ENCODE peak calls at places on chromosome X, in seven cellular contexts. One of them, this sample, is unnamed. For H3K4me1, the result is how much of the 10 kb centered on the place peaks cover.

GRCh38 chrX:83495882-83496281 is 12.2 kb upstream of the POU3F4 start:
- DNase-seq in prostate gland: no peak
- DNase-seq in colonic mucosa: no peak
- DNase-seq in cardiac muscle cell: no peak
- DNase-seq in uterus: no peak
- DNase-seq in stomach: no peak
- DNase-seq in IMR-90: no peak
- DNase-seq in this sample: no peak

GRCh38 chrX:120671963-120672362 is 42.1 kb upstream of the C1GALT1C1 start:
- DNase-seq in cardiac muscle cell: peak
- DNase-seq in prostate gland: no peak
- DNase-seq in colonic mucosa: no peak
- DNase-seq in IMR-90: no peak
- DNase-seq in uterus: no peak
- DNase-seq in stomach: no peak
- DNase-seq in this sample: no peak

GRCh38 chrX:136694491-136695087 is 46.6 kb downstream of the CD40LG start:
- DNase-seq in cardiac muscle cell: peak
- DNase-seq in uterus: no peak
- DNase-seq in colonic mucosa: no peak
- DNase-seq in prostate gland: no peak
- DNase-seq in IMR-90: peak
- DNase-seq in stomach: no peak
- DNase-seq in this sample: no peak

GRCh38 chrX:16640823-16641222 is 9.1 kb upstream of the S100G start:
- DNase-seq in colonic mucosa: no peak
- DNase-seq in uterus: no peak
- DNase-seq in prostate gland: no peak
- DNase-seq in IMR-90: no peak
- DNase-seq in cardiac muscle cell: no peak
- DNase-seq in stomach: no peak
- DNase-seq in this sample: no peak

GRCh38 chrX:123962006-123962485 is 540 bp downstream of the STAG2 start:
- DNase-seq in uterus: no peak
- DNase-seq in stomach: no peak
- DNase-seq in cardiac muscle cell: peak
- DNase-seq in prostate gland: no peak
- DNase-seq in colonic mucosa: no peak
- DNase-seq in IMR-90: no peak
- DNase-seq in this sample: peak

GRCh38 chrX:133215747-133216146 is 2.4 kb downstream of the TFDP3 start:
- DNase-seq in colonic mucosa: peak
- DNase-seq in stomach: no peak
- DNase-seq in prostate gland: no peak
- DNase-seq in IMR-90: peak
- DNase-seq in uterus: no peak
- DNase-seq in cardiac muscle cell: peak
- DNase-seq in this sample: no peak

GRCh38 chrX:23694606-23695005 is 27.3 kb downstream of the PRDX4 start:
- DNase-seq in uterus: peak
- DNase-seq in prostate gland: peak
- DNase-seq in colonic mucosa: peak
- DNase-seq in IMR-90: peak
- DNase-seq in stomach: peak
- DNase-seq in cardiac muscle cell: peak
- DNase-seq in this sample: peak

GRCh38 chrX:121011254-121011653 is 25.7 kb upstream of the CT47A1 start:
- DNase-seq in IMR-90: no peak
- DNase-seq in prostate gland: no peak
- DNase-seq in stomach: no peak
- DNase-seq in uterus: no peak
- DNase-seq in colonic mucosa: no peak
- DNase-seq in cardiac muscle cell: no peak
- DNase-seq in this sample: no peak

GRCh38 chrX:132041016-132041415 is 17.9 kb downstream of the STK26 start:
- DNase-seq in prostate gland: no peak
- DNase-seq in uterus: no peak
- DNase-seq in cardiac muscle cell: peak
- DNase-seq in colonic mucosa: no peak
- DNase-seq in stomach: no peak
- DNase-seq in IMR-90: no peak
- DNase-seq in this sample: peak

GRCh38 chrX:136039968-136040367 is 54.7 kb downstream of the SLC9A6 start:
- DNase-seq in cardiac muscle cell: no peak
- DNase-seq in prostate gland: no peak
- DNase-seq in stomach: no peak
- DNase-seq in colonic mucosa: no peak
- DNase-seq in uterus: no peak
- DNase-seq in IMR-90: no peak
- DNase-seq in this sample: no peak

GRCh38 chrX:47146121-47146935 is 1.3 kb downstream of the RBM10 start:
- DNase-seq in stomach: no peak
- DNase-seq in uterus: no peak
- DNase-seq in cardiac muscle cell: no peak
- DNase-seq in colonic mucosa: peak
- DNase-seq in prostate gland: no peak
- DNase-seq in IMR-90: no peak
- DNase-seq in this sample: no peak

GRCh38 chrX:153645921-153646481 is 1.0 kb upstream of the DUSP9 start:
- DNase-seq in cardiac muscle cell: no peak
- DNase-seq in prostate gland: no peak
- DNase-seq in stomach: no peak
- DNase-seq in uterus: peak
- DNase-seq in IMR-90: no peak
- DNase-seq in colonic mucosa: no peak
- DNase-seq in this sample: no peak

GRCh38 chrX:153981771-153982533 is 9.4 kb downstream of the TMEM187 start:
- DNase-seq in stomach: no peak
- DNase-seq in uterus: peak
- DNase-seq in colonic mucosa: no peak
- DNase-seq in cardiac muscle cell: no peak
- DNase-seq in IMR-90: no peak
- DNase-seq in prostate gland: no peak
- DNase-seq in this sample: no peak

GRCh38 chrX:55107262-55107661 is 18.4 kb downstream of the PAGE2 start:
- DNase-seq in cardiac muscle cell: no peak
- DNase-seq in colonic mucosa: no peak
- DNase-seq in IMR-90: no peak
- DNase-seq in prostate gland: no peak
- DNase-seq in stomach: no peak
- DNase-seq in uterus: no peak
- DNase-seq in this sample: no peak

GRCh38 chrX:55111578-55112254 is 22.9 kb downstream of the PAGE2 start:
- DNase-seq in colonic mucosa: no peak
- DNase-seq in IMR-90: no peak
- DNase-seq in uterus: no peak
- DNase-seq in stomach: no peak
- DNase-seq in prostate gland: no peak
- DNase-seq in cardiac muscle cell: no peak
- DNase-seq in this sample: no peak

GRCh38 chrX:55107911-55108310 is 19.1 kb downstream of the PAGE2 start:
- DNase-seq in IMR-90: no peak
- DNase-seq in colonic mucosa: no peak
- DNase-seq in uterus: no peak
- DNase-seq in stomach: no peak
- DNase-seq in cardiac muscle cell: no peak
- DNase-seq in prostate gland: no peak
- DNase-seq in this sample: peak

DNA sequence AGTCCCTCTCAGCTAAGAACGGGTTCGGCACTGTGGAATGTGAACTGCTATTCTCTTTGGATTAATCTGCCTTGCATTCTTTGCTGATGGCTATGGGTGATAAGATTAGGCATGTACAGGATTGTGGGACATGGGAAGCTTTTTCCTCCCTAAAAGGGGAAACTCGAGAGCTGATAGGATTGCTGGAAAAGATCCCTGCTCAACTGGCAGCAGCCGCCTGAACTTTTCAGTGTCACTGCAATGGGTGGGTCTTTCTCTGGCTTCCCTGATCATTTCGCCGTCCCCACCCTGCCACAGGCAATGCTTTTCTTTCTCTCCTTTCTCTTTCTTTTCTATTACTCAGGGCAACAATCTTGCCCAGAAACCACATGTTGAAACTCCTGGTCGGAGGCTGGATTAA is 20.5 kb downstream of the PAGE2 start:
- DNase-seq in prostate gland: no peak
- DNase-seq in colonic mucosa: no peak
- DNase-seq in IMR-90: no peak
- DNase-seq in stomach: no peak
- DNase-seq in uterus: no peak
- DNase-seq in cardiac muscle cell: peak
- DNase-seq in this sample: no peak
- H3K4me1 ChIP-seq in prostate gland: under half
- H3K4me1 ChIP-seq in colonic mucosa: under half
- H3K4me1 ChIP-seq in IMR-90: under half
- H3K4me1 ChIP-seq in stomach: under half
- H3K4me1 ChIP-seq in uterus: under half
- H3K4me1 ChIP-seq in cardiac muscle cell: under half
- H3K4me1 ChIP-seq in this sample: under half

GRCh38 chrX:110159235-110159634 is 156.3 kb downstream of the TMEM164 start:
- DNase-seq in prostate gland: no peak
- DNase-seq in colonic mucosa: no peak
- DNase-seq in IMR-90: no peak
- DNase-seq in uterus: no peak
- DNase-seq in stomach: no peak
- DNase-seq in cardiac muscle cell: no peak
- DNase-seq in this sample: no peak
- TF ChIP-seq CTCF in prostate gland: no peak
- TF ChIP-seq CTCF in colonic mucosa: no peak
- TF ChIP-seq CTCF in IMR-90: no peak
- TF ChIP-seq CTCF in uterus: no peak
- TF ChIP-seq CTCF in stomach: no peak
- TF ChIP-seq CTCF in cardiac muscle cell: no peak
- TF ChIP-seq CTCF in this sample: no peak

GRCh38 chrX:65689377-65689776 is 21.9 kb downstream of the MSN start:
- DNase-seq in cardiac muscle cell: no peak
- DNase-seq in IMR-90: no peak
- DNase-seq in stomach: no peak
- DNase-seq in uterus: no peak
- DNase-seq in prostate gland: no peak
- DNase-seq in colonic mucosa: no peak
- DNase-seq in this sample: peak
- H3K4me1 ChIP-seq in cardiac muscle cell: under half
- H3K4me1 ChIP-seq in IMR-90: under half
- H3K4me1 ChIP-seq in stomach: half or more
- H3K4me1 ChIP-seq in uterus: under half
- H3K4me1 ChIP-seq in prostate gland: under half
- H3K4me1 ChIP-seq in colonic mucosa: under half
- H3K4me1 ChIP-seq in this sample: under half

DNA sequence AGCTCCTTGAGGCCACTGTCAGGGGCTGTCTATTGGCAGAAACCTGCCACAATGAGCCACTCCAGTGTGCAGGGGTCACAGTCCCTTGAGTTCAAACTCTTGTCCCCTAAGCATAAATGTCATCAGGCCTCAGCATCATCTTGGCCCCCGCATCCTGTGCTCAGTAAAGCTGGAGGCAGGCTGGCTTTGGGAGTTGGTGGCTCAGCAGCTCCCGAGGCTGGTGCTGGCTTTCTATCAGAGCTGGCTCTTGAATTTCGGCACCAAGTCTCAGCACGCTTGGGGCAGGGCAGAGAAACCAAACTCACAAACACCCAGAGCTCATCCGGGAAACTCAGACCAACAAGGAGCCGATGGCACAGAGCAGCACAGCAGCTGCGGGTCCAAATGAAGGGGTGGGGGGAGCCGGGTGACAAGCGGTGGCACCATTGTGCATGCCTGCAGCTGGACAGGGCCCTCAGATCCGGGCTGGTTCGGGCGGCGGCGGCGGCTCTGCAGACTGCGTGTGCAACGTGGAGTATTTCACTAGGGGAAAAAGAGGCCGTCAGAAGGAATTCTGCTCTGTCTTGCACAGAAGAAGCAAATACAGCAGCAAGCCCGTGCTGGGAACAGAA is 75.5 kb downstream of the MTMR1 start:
- DNase-seq in colonic mucosa: no peak
- DNase-seq in prostate gland: no peak
- DNase-seq in stomach: no peak
- DNase-seq in IMR-90: no peak
- DNase-seq in cardiac muscle cell: no peak
- DNase-seq in uterus: no peak
- DNase-seq in this sample: no peak
- TF ChIP-seq CTCF in colonic mucosa: no peak
- TF ChIP-seq CTCF in prostate gland: no peak
- TF ChIP-seq CTCF in stomach: no peak
- TF ChIP-seq CTCF in IMR-90: no peak
- TF ChIP-seq CTCF in cardiac muscle cell: no peak
- TF ChIP-seq CTCF in uterus: no peak
- TF ChIP-seq CTCF in this sample: no peak

DNA sequence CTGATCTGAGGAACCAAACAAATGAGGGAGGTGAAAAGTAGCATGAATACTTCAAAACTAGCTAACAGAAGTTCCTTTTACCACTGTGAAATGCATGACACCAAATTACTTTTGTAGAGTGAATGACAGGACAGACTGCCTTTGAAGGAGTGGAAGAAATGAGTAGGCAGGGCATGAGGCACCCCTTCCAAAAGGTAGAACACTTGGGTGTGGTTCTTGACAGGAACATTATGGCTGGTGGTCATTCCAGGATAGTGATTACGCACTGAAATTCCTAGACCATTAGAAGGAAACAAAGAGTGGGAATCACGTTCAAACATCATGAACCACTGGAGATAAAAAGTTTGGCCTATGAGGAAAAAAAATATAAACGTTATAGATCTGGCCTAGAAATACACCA is 4.9 kb downstream of the HUWE1 start:
- DNase-seq in prostate gland: no peak
- DNase-seq in stomach: no peak
- DNase-seq in uterus: no peak
- DNase-seq in cardiac muscle cell: peak
- DNase-seq in colonic mucosa: no peak
- DNase-seq in IMR-90: peak
- DNase-seq in this sample: peak
- H3K4me1 ChIP-seq in prostate gland: under half
- H3K4me1 ChIP-seq in stomach: under half
- H3K4me1 ChIP-seq in uterus: under half
- H3K4me1 ChIP-seq in cardiac muscle cell: under half
- H3K4me1 ChIP-seq in colonic mucosa: under half
- H3K4me1 ChIP-seq in IMR-90: under half
- H3K4me1 ChIP-seq in this sample: under half

This sample was measured in foreskin keratinocyte.